ENCODE peak calls at places on chromosomes 2 and 18, in five cellular contexts. One of them, this sample, is unnamed.

GRCh38 chr2:152174574-152174973 is 989 bp downstream of the STAM2 start:
- DNase-seq in IMR-90: no peak
- DNase-seq in A549: no peak
- DNase-seq in pulmonary artery endothelial cell: no peak
- DNase-seq in A172: no peak
- DNase-seq in this sample: no peak

GRCh38 chr2:101736233-101736632 is 38.7 kb downstream of the MAP4K4 start:
- DNase-seq in IMR-90: no peak
- DNase-seq in A172: no peak
- DNase-seq in A549: no peak
- DNase-seq in pulmonary artery endothelial cell: no peak
- DNase-seq in this sample: no peak

GRCh38 chr2:133586978-133587377 is 18.7 kb upstream of the NCKAP5 start:
- DNase-seq in A172: peak
- DNase-seq in A549: no peak
- DNase-seq in pulmonary artery endothelial cell: no peak
- DNase-seq in IMR-90: no peak
- DNase-seq in this sample: peak

GRCh38 chr2:27489118-27489497 is 435 bp downstream of the IFT172 start:
- DNase-seq in A549: no peak
- DNase-seq in IMR-90: peak
- DNase-seq in A172: peak
- DNase-seq in pulmonary artery endothelial cell: no peak
- DNase-seq in this sample: no peak

GRCh38 chr2:29246388-29247300 is 131.4 kb downstream of the CLIP4 start:
- DNase-seq in A549: no peak
- DNase-seq in IMR-90: no peak
- DNase-seq in A172: no peak
- DNase-seq in pulmonary artery endothelial cell: no peak
- DNase-seq in this sample: no peak

GRCh38 chr2:168700615-168701245 is 101.7 kb upstream of the NOSTRIN start:
- DNase-seq in pulmonary artery endothelial cell: no peak
- DNase-seq in IMR-90: peak
- DNase-seq in A549: no peak
- DNase-seq in A172: no peak
- DNase-seq in this sample: no peak

GRCh38 chr2:35929551-35929950 is 426.0 kb upstream of the CRIM1 start:
- DNase-seq in pulmonary artery endothelial cell: no peak
- DNase-seq in A549: no peak
- DNase-seq in A172: no peak
- DNase-seq in IMR-90: no peak
- DNase-seq in this sample: no peak

GRCh38 chr2:238602223-238602945 is 175.7 kb downstream of the ASB1 start:
- DNase-seq in A549: no peak
- DNase-seq in A172: no peak
- DNase-seq in pulmonary artery endothelial cell: no peak
- DNase-seq in IMR-90: peak
- DNase-seq in this sample: no peak

GRCh38 chr2:100017633-100018032 is 124.8 kb downstream of the AFF3 start:
- DNase-seq in IMR-90: peak
- DNase-seq in A172: peak
- DNase-seq in pulmonary artery endothelial cell: no peak
- DNase-seq in A549: no peak
- DNase-seq in this sample: no peak

GRCh38 chr18:24616638-24617037 is 156.2 kb downstream of the HRH4 start:
- DNase-seq in A172: no peak
- DNase-seq in IMR-90: no peak
- DNase-seq in pulmonary artery endothelial cell: no peak
- DNase-seq in A549: no peak
- DNase-seq in this sample: no peak

GRCh38 chr2:159677654-159678053 is 34.7 kb upstream of the MARCHF7 start:
- DNase-seq in IMR-90: peak
- DNase-seq in A549: no peak
- DNase-seq in A172: no peak
- DNase-seq in pulmonary artery endothelial cell: no peak
- DNase-seq in this sample: no peak

GRCh38 chr2:59930430-59930829 is 623.0 kb downstream of the BCL11A start:
- DNase-seq in A549: no peak
- DNase-seq in pulmonary artery endothelial cell: no peak
- DNase-seq in A172: no peak
- DNase-seq in IMR-90: no peak
- DNase-seq in this sample: no peak

GRCh38 chr2:160229591-160229990 is 29.5 kb upstream of the ITGB6 start:
- DNase-seq in A172: peak
- DNase-seq in A549: no peak
- DNase-seq in pulmonary artery endothelial cell: no peak
- DNase-seq in IMR-90: peak
- DNase-seq in this sample: no peak

GRCh38 chr18:51171208-51171607 is 26.3 kb downstream of the MEX3C start:
- DNase-seq in A549: no peak
- DNase-seq in pulmonary artery endothelial cell: no peak
- DNase-seq in A172: no peak
- DNase-seq in IMR-90: no peak
- DNase-seq in this sample: no peak

GRCh38 chr2:70123051-70123828 is 36.0 kb downstream of the PCBP1 start:
- DNase-seq in A172: no peak
- DNase-seq in pulmonary artery endothelial cell: no peak
- DNase-seq in A549: no peak
- DNase-seq in IMR-90: peak
- DNase-seq in this sample: no peak

GRCh38 chr2:101843048-101843447 is 145.5 kb downstream of the MAP4K4 start:
- DNase-seq in IMR-90: no peak
- DNase-seq in A549: no peak
- DNase-seq in pulmonary artery endothelial cell: no peak
- DNase-seq in A172: no peak
- DNase-seq in this sample: no peak

GRCh38 chr2:33552758-33553461 is 46.2 kb downstream of the FAM98A start:
- DNase-seq in A549: no peak
- DNase-seq in pulmonary artery endothelial cell: no peak
- DNase-seq in IMR-90: peak
- DNase-seq in A172: no peak
- DNase-seq in this sample: no peak

GRCh38 chr2:74297391-74297790 is 45.8 kb downstream of the SLC4A5 start:
- DNase-seq in pulmonary artery endothelial cell: no peak
- DNase-seq in A549: no peak
- DNase-seq in A172: no peak
- DNase-seq in IMR-90: no peak
- DNase-seq in this sample: no peak

GRCh38 chr2:40371525-40372277 is 80.2 kb downstream of the SLC8A1 start:
- DNase-seq in A172: peak
- DNase-seq in pulmonary artery endothelial cell: no peak
- DNase-seq in A549: no peak
- DNase-seq in IMR-90: peak
- DNase-seq in this sample: peak

GRCh38 chr2:27753744-27754588 is 17.6 kb upstream of the MRPL33 start:
- DNase-seq in A172: peak
- DNase-seq in A549: peak
- DNase-seq in pulmonary artery endothelial cell: peak
- DNase-seq in IMR-90: peak
- DNase-seq in this sample: peak

GRCh38 chr2:206463685-206464084 is 20.4 kb downstream of the ADAM23 start:
- DNase-seq in pulmonary artery endothelial cell: no peak
- DNase-seq in IMR-90: no peak
- DNase-seq in A172: no peak
- DNase-seq in A549: no peak
- DNase-seq in this sample: no peak

GRCh38 chr2:74261204-74261864 is 62.9 kb downstream of the MTHFD2 start:
- DNase-seq in pulmonary artery endothelial cell: no peak
- DNase-seq in A172: peak
- DNase-seq in A549: peak
- DNase-seq in IMR-90: no peak
- DNase-seq in this sample: no peak

GRCh38 chr2:232142049-232142448 is 180.5 kb downstream of the DIS3L2 start:
- DNase-seq in A549: peak
- DNase-seq in pulmonary artery endothelial cell: no peak
- DNase-seq in IMR-90: peak
- DNase-seq in A172: peak
- DNase-seq in this sample: no peak

GRCh38 chr2:239822146-239822945 is 202.8 kb downstream of the NDUFA10 start:
- DNase-seq in A172: no peak
- DNase-seq in A549: no peak
- DNase-seq in IMR-90: no peak
- DNase-seq in pulmonary artery endothelial cell: no peak
- DNase-seq in this sample: no peak

GRCh38 chr2:134134827-134135226 is 119.0 kb upstream of the MGAT5 start:
- DNase-seq in IMR-90: no peak
- DNase-seq in pulmonary artery endothelial cell: no peak
- DNase-seq in A172: no peak
- DNase-seq in A549: no peak
- DNase-seq in this sample: no peak

GRCh38 chr2:148955798-148956197 is 80.8 kb downstream of the KIF5C start:
- DNase-seq in A172: no peak
- DNase-seq in pulmonary artery endothelial cell: no peak
- DNase-seq in IMR-90: no peak
- DNase-seq in A549: no peak
- DNase-seq in this sample: no peak

GRCh38 chr2:148209598-148209997 is 188.7 kb downstream of the MBD5 start:
- DNase-seq in A172: peak
- DNase-seq in pulmonary artery endothelial cell: no peak
- DNase-seq in IMR-90: no peak
- DNase-seq in A549: no peak
- DNase-seq in this sample: no peak

GRCh38 chr2:88059979-88060906 is 4.7 kb upstream of the KRCC1 start:
- DNase-seq in A172: peak
- DNase-seq in A549: peak
- DNase-seq in IMR-90: peak
- DNase-seq in pulmonary artery endothelial cell: no peak
- DNase-seq in this sample: peak

GRCh38 chr2:192534076-192534475 is 339.3 kb upstream of the TMEFF2 start:
- DNase-seq in pulmonary artery endothelial cell: no peak
- DNase-seq in A549: no peak
- DNase-seq in A172: no peak
- DNase-seq in IMR-90: no peak
- DNase-seq in this sample: peak

GRCh38 chr2:61210332-61210981 is 48.5 kb downstream of the C2orf74 start:
- DNase-seq in IMR-90: peak
- DNase-seq in A549: peak
- DNase-seq in A172: peak
- DNase-seq in pulmonary artery endothelial cell: no peak
- DNase-seq in this sample: peak

GRCh38 chr2:1614564-1614963 is 129.8 kb downstream of the PXDN start:
- DNase-seq in pulmonary artery endothelial cell: no peak
- DNase-seq in IMR-90: no peak
- DNase-seq in A549: no peak
- DNase-seq in A172: no peak
- DNase-seq in this sample: no peak

GRCh38 chr2:219832904-219833303 is 205.5 kb downstream of the SLC4A3 start:
- DNase-seq in A549: no peak
- DNase-seq in pulmonary artery endothelial cell: no peak
- DNase-seq in A172: no peak
- DNase-seq in IMR-90: no peak
- DNase-seq in this sample: no peak

GRCh38 chr2:159968282-159968900 is 94.0 kb downstream of the PLA2R1 start:
- DNase-seq in pulmonary artery endothelial cell: peak
- DNase-seq in A549: peak
- DNase-seq in A172: peak
- DNase-seq in IMR-90: peak
- DNase-seq in this sample: peak

GRCh38 chr2:143802242-143802641 is 673.0 kb downstream of the ARHGAP15 start:
- DNase-seq in A172: peak
- DNase-seq in A549: no peak
- DNase-seq in IMR-90: peak
- DNase-seq in pulmonary artery endothelial cell: no peak
- DNase-seq in this sample: no peak

This sample was measured in foreskin keratinocyte.